ENCODE peak calls at places on chromosomes 5 and 9, in five cellular contexts. X, L, S, V and M are unnamed samples.

GRCh38 chr9:92141144-92142129 is 26.2 kb upstream of the SPTLC1 start:
- ATAC-seq in L (peak), X (peak), S (peak), V (peak), M (peak)

GRCh38 chr5:74192606-74193299 is 447.8 kb downstream of the ENC1 start:
- ATAC-seq in V (no peak), L (no peak), S (no peak), X (no peak), M (no peak)

GRCh38 chr5:102296229-102296817 is at the start of gene SLCO4C1:
- ATAC-seq in L (peak), V (peak), X (peak), S (peak), M (peak)

GRCh38 chr5:163757344-163757743 is 251.9 kb downstream of the MAT2B start:
- ATAC-seq in S (peak), X (no peak), L (no peak), V (no peak), M (peak)

GRCh38 chr9:78132688-78133033 is 101.0 kb upstream of the GNAQ start:
- ATAC-seq in V (peak), L (no peak), X (no peak), S (no peak), M (no peak)

GRCh38 chr9:109013678-109014145 is 413 bp upstream of the CTNNAL1 start:
- ATAC-seq in L (no peak), S (no peak), V (no peak), X (no peak), M (no peak)

GRCh38 chr9:135819905-135820304 is 87.4 kb downstream of the CAMSAP1 start:
- ATAC-seq in V (no peak), L (no peak), X (no peak), S (no peak), M (no peak)

GRCh38 chr5:116574682-116575634 is at the start of gene SEMA6A:
- ATAC-seq in L (peak), V (peak), S (peak), X (peak), M (peak)

GRCh38 chr5:137672001-137672400 is 63.9 kb downstream of the KLHL3 start:
- ATAC-seq in S (peak), X (no peak), V (peak), L (peak), M (no peak)

GRCh38 chr5:2049876-2050275 is 167.2 kb upstream of the IRX4 start:
- ATAC-seq in X (no peak), V (no peak), S (no peak), L (no peak), M (no peak)

GRCh38 chr5:149452665-149453617 is 73.8 kb upstream of the IL17B start:
- ATAC-seq in V (no peak), X (no peak), L (peak), S (peak), M (no peak)

GRCh38 chr9:130924448-130924788 is 14.6 kb downstream of the FIBCD1 start:
- ATAC-seq in L (no peak), V (no peak), S (no peak), X (no peak), M (no peak)

GRCh38 chr5:155004138-155004744 is 9.3 kb upstream of the KIF4B start:
- ATAC-seq in V (peak), S (peak), X (no peak), L (no peak), M (peak)